ENCODE peak calls at places on chromosomes 6 and 20, in four cellular contexts. M, I, H and S are unnamed samples.

GRCh38 chr6:131134220-131134831 is 941 bp upstream of the AKAP7 start:
- DNase-seq in H (no peak), I (no peak), M (no peak), S (no peak)

GRCh38 chr20:33790571-33790970 is 20.6 kb upstream of the CHMP4B start:
- DNase-seq in M (no peak), H (no peak), I (no peak), S (no peak)

GRCh38 chr6:142478117-142478516 is 176.3 kb downstream of the ADGRG6 start:
- DNase-seq in I (no peak), M (no peak), H (peak), S (no peak)

GRCh38 chr20:22004946-22005345 is 299.5 kb downstream of the PAX1 start:
- DNase-seq in H (no peak), M (no peak), I (no peak), S (no peak)

GRCh38 chr20:48737463-48738093 is 90.2 kb downstream of the PREX1 start:
- DNase-seq in M (no peak), I (no peak), H (no peak), S (no peak)

GRCh38 chr20:3663031-3663701 is at the start of gene GFRA4:
- DNase-seq in I (peak), H (no peak), M (no peak), S (no peak)

GRCh38 chr6:19417713-19418112 is 419.5 kb upstream of the ID4 start:
- DNase-seq in I (no peak), H (peak), M (no peak), S (no peak)

GRCh38 chr20:63551068-63551467 is 2.9 kb upstream of the FNDC11 start:
- DNase-seq in I (no peak), H (no peak), M (no peak), S (no peak)

GRCh38 chr20:63709149-63709527 is 1.3 kb downstream of the ZGPAT start:
- DNase-seq in H (no peak), I (no peak), M (no peak), S (no peak)

GRCh38 chr6:156934054-156934424 is 156.9 kb downstream of the ARID1B start:
- DNase-seq in H (no peak), M (no peak), I (no peak), S (no peak)

GRCh38 chr6:20386218-20386617 is 15.5 kb upstream of the E2F3 start:
- DNase-seq in M (no peak), H (no peak), I (no peak), S (no peak)

GRCh38 chr6:67544851-67545452 is 1090.1 kb upstream of the ADGRB3 start:
- DNase-seq in I (no peak), H (no peak), M (no peak), S (no peak)

GRCh38 chr6:5175195-5175594 is 85.6 kb downstream of the LYRM4 start:
- DNase-seq in H (no peak), M (no peak), I (no peak), S (no peak)

GRCh38 chr20:4811661-4812181 is 90.0 kb downstream of the PRND start:
- DNase-seq in H (no peak), I (no peak), M (no peak), S (no peak)

GRCh38 chr6:159953091-159953581 is 15.7 kb upstream of the IGF2R start:
- DNase-seq in I (no peak), M (no peak), H (peak), S (no peak)